ENCODE peak calls at places on chromosomes 16 and 17, in ten cellular contexts. G is psoas muscle, O is fibroblast of pulmonary artery, E is HFF-Myc, K is PC-9, W is PC-3, U is adrenal gland, N is fibroblast of lung, C is tibial artery, A is OCI-LY7. T is an unnamed sample.

GRCh38 chr16:73058616-73059409 is 10.9 kb upstream of the ZFHX3 start:
- DNase-seq in N (peak), C (peak), A (peak), U (no peak), W (peak), E (no peak), O (peak), K (peak), G (peak), T (no peak)

GRCh38 chr17:65346166-65346565 is 209.0 kb downstream of the RGS9 start:
- DNase-seq in W (no peak), E (no peak), K (no peak), N (no peak), C (no peak), G (no peak), A (no peak), U (no peak), O (no peak), T (no peak)

GRCh38 chr16:17273142-17273561 is 197.6 kb downstream of the XYLT1 start:
- DNase-seq in G (no peak), U (peak), W (peak), E (peak), O (peak), C (peak), A (no peak), N (peak), K (no peak), T (no peak)

GRCh38 chr17:43410557-43411368 is 12.0 kb downstream of the ARL4D start:
- DNase-seq in K (no peak), U (no peak), E (no peak), C (no peak), A (no peak), G (no peak), W (no peak), N (no peak), O (no peak), T (no peak)

GRCh38 chr17:61803216-61803615 is 60.1 kb downstream of the BRIP1 start:
- DNase-seq in O (no peak), N (no peak), K (no peak), W (no peak), C (no peak), G (no peak), U (no peak), A (no peak), E (no peak), T (no peak)

GRCh38 chr17:31497994-31498826 is 106.7 kb downstream of the RAB11FIP4 start:
- DNase-seq in K (no peak), N (no peak), W (no peak), O (no peak), C (no peak), A (no peak), E (no peak), G (no peak), U (no peak), T (no peak)

GRCh38 chr16:15682105-15682570 is 32.1 kb downstream of the NDE1 start:
- DNase-seq in N (peak), G (peak), C (peak), K (peak), O (peak), E (peak), W (peak), A (peak), U (peak), T (no peak)

GRCh38 chr17:62597920-62598319 is 29.6 kb upstream of the MRC2 start:
- DNase-seq in A (no peak), N (peak), U (peak), K (no peak), C (peak), E (peak), O (peak), G (peak), W (no peak), T (no peak)

GRCh38 chr17:43905400-43905984 is 1.8 kb downstream of the MPP2 start:
- DNase-seq in G (no peak), U (no peak), O (no peak), N (no peak), E (no peak), A (no peak), C (no peak), K (no peak), W (no peak), T (no peak)

GRCh38 chr16:56669005-56669839 is at the start of gene MT1H:
- DNase-seq in N (no peak), E (no peak), O (no peak), W (no peak), U (no peak), G (no peak), K (no peak), A (no peak), C (no peak), T (no peak)

GRCh38 chr16:66455970-66456369 is 28.9 kb downstream of the BEAN1 start:
- DNase-seq in E (no peak), W (no peak), G (no peak), C (no peak), A (no peak), N (no peak), K (no peak), U (no peak), O (no peak), T (no peak)

GRCh38 chr17:54900457-54901229 is at the start of gene TOM1L1:
- DNase-seq in A (no peak), U (peak), K (peak), G (peak), C (peak), O (peak), E (no peak), W (peak), N (peak), T (no peak)

GRCh38 chr17:42979511-42980273 is at the start of gene PTGES3L:
- DNase-seq in G (peak), A (peak), O (peak), U (no peak), W (peak), E (no peak), N (peak), C (peak), K (peak), T (no peak)

GRCh38 chr16:16881771-16882170 is 502.8 kb downstream of the NPIPA7 start:
- DNase-seq in E (no peak), G (no peak), C (no peak), O (no peak), U (no peak), K (no peak), N (no peak), W (no peak), A (no peak), T (no peak)

DNA sequence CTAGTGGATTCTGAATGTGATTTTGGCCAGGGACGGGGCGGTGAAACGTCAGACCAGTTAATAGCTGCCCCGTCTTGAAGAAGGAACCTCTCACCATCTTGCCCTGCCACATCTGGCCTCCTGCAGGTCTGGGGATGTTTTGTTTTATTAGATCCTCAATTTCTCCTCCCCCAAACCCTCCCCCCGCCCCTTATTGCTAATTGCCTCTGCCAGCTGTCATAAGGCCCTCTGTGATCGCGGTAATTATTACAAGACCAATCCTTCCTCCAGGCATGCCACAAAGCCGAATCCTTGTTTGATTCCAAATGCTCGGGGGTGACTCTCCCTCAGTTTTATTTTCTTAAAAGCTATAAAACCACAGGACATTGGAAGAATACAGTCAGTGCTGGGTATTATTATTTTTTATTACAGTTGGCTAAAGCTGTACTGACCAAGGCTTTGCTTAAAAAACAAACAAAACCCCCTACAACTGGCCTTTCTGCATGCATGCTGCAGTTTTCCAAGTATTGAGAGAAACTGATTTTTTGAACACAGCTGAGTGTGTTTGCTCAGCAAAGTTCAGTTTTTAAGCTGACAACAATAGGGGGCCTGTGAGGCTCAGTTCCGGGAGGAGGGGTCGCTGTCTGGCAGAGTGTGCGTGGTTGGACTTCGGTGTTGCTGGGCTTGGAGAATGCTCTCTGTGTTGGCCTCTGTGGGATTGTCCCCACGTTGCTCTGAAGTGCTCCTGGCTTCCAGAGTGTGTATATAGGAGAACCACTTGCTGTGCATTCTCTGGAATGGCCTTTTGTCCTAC is 1.7 kb downstream of the KSR1 start:
- DNase-seq in G (no peak), C (no peak), A (no peak), E (peak), K (no peak), N (peak), U (no peak), W (no peak), O (peak), T (no peak)
- H3K4me3 ChIP-seq in G (peak), C (peak), A (no peak), E (peak), K (peak), N (peak), U (no peak), W (peak), O (peak), T (peak)

GRCh38 chr16:80803341-80804060 is 897 bp downstream of the CDYL2 start:
- DNase-seq in K (no peak), W (peak), E (no peak), A (peak), O (peak), N (peak), G (peak), C (no peak), U (peak), T (no peak)
- TF ChIP-seq CTCF in K (no peak), W (peak), E (peak), A (peak), O (peak), N (peak), G (no peak), C (no peak), U (no peak), T (peak)

DNA sequence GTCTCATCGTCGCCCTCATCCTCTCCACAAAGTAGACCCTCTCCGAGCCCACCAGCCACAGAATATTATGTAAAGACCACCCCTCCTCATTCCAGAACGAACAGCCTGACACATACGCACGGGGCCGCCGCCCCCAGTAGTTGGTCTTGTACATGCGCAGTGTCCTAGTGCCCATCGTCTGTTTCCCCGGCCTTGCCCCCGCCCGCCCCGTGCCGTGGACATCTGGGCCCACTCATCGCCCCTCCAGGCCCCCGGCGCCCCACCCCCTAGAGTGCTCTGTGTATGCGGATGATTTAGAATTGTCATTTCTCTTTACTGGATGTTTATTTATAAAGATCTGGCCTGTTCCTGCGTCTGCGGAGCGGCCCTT is 475 bp upstream of the AMDHD2 start:
- DNase-seq in K (no peak), G (no peak), W (no peak), C (peak), O (no peak), A (no peak), N (no peak), U (peak), E (no peak), T (no peak)
- H3K4me3 ChIP-seq in K (no peak), G (peak), W (no peak), C (peak), O (peak), A (peak), N (no peak), U (no peak), E (peak), T (peak)

GRCh38 chr17:67891481-67892119 is 66.3 kb downstream of the BPTF start:
- DNase-seq in U (peak), N (peak), C (no peak), K (no peak), W (peak), O (peak), A (no peak), E (no peak), G (no peak), T (peak)
- TF ChIP-seq CTCF in U (peak), N (peak), C (no peak), K (peak), W (peak), O (peak), A (peak), E (peak), G (no peak), T (peak)

GRCh38 chr17:82281076-82281475 is 7.6 kb upstream of the CSNK1D start:
- DNase-seq in G (no peak), A (no peak), O (no peak), C (no peak), U (no peak), N (no peak), W (no peak), K (peak), E (no peak), T (no peak)

GRCh38 chr17:82281502-82282238 is 8.2 kb upstream of the CSNK1D start:
- DNase-seq in A (no peak), U (peak), W (peak), E (no peak), N (no peak), O (no peak), K (peak), C (no peak), G (no peak), T (peak)

GRCh38 chr17:82283208-82283749 is 9.8 kb upstream of the CSNK1D start:
- DNase-seq in C (no peak), A (no peak), E (no peak), W (peak), O (peak), G (no peak), K (peak), U (no peak), N (peak), T (no peak)

GRCh38 chr17:82280537-82280936 is 7.0 kb upstream of the CSNK1D start:
- DNase-seq in G (no peak), O (no peak), N (no peak), C (no peak), W (no peak), A (no peak), E (no peak), U (no peak), K (no peak), T (no peak)

DNA sequence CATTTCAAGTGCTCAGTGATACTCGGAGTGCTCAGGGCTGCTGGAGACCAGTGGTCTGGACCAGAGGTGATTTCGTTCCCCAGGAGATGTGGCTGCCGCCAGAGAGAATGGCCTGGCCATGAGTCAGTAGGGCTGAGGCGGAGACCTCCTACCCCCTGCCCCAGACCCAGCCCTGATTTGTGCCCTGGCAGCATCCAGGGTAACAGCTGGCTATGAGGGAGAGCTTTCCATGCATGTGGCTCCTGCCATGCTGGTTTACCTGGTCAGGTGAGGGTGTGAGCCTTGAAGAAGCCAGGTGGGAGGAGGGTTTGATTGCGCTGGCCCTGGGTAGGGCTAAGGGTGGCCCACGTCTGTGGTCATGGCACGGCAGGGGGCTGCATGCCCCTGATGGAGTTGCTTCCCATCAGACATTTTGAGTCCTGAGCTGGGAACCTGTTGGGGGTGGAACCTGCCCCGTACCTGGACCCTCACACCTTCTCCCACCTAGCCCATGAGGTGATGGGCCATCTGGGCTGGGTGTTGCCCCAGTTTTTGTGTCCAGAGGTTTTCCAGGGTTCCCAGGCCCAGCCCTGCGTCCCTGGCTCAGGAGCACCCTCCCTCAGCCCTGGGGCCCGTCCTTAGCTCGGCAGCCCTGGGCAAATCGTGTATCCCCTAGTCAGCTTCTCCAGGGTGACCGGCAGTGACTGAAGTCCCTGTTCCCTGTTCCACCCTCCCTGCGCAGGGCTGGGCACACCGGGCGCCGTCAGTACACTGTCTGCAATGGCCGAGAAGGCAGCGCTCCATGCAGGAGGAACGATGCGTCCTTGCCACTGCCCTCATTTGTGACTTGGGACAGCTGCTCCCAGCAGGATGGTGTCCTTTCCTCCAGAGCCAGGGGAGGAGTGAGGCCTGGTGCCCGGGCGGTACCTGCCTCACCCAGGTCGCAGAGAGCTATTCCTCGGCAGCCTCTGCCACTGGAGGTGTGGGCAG is 9.0 kb upstream of the CSNK1D start:
- DNase-seq in A (no peak), U (no peak), W (peak), K (peak), C (no peak), O (no peak), N (no peak), E (no peak), G (no peak), T (no peak)
- H3K4me3 ChIP-seq in A (no peak), U (no peak), W (no peak), K (no peak), C (no peak), O (no peak), N (no peak), E (no peak), G (no peak), T (no peak)

GRCh38 chr17:80270836-80271235 is 10.2 kb downstream of the RNF213 start:
- DNase-seq in E (no peak), U (peak), O (peak), G (no peak), A (peak), N (peak), C (no peak), K (peak), W (peak), T (no peak)
- TF ChIP-seq CTCF in E (no peak), U (no peak), O (no peak), G (no peak), A (no peak), N (no peak), C (no peak), K (no peak), W (no peak), T (no peak)

DNA sequence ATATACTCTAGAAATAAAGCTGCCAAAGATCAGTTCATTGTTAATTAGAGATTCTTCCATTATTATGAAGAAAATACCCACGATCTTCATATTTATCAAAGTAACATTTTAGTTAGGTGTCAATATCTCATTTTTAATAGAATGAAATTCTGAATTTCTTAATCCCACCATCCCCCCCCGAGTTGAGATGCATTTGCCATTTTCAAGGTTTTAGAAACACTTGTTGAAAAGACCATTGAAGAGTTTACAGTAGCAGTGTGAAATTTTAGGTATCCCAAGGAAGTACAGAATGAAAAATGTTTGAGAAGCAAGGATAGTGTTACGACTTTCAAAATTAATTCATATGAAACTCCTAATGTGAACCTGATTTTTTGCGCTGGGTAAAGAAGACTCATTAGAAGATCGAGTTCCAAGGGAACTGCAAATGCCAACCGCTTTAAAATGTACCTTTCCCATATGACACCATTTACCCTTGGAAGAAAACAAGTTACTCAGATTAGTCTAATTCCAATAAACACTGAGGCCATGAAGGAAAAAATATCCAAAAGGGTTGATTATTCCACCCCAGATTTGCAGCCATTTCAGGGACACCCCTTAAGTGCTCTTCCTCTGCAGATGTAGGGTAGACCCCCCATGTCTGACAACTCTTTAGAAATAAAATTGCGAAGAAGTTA is 731 bp downstream of the IKZF3 start:
- DNase-seq in O (no peak), N (no peak), W (no peak), C (no peak), K (no peak), U (no peak), G (no peak), A (peak), E (no peak), T (no peak)
- H3K4me3 ChIP-seq in O (no peak), N (no peak), W (no peak), C (no peak), K (peak), U (no peak), G (peak), A (peak), E (no peak), T (no peak)